ENCODE peak calls at places on chromosomes 1 and 21, in seven cellular contexts. X is cardiac muscle cell, O is body of pancreas, L is IMR-90, J is left ventricle myocardium inferior, A is neural progenitor cell, Z is neuronal stem cell. E is an unnamed sample.

GRCh38 chr21:42401164-42401563 is 2.5 kb upstream of the UBASH3A start:
- DNase-seq in X (no peak), O (no peak), L (no peak), J (no peak), A (no peak), Z (no peak), E (no peak)

GRCh38 chr1:180919183-180919700 is 6.5 kb downstream of the KIAA1614 start:
- DNase-seq in X (no peak), O (no peak), L (no peak), J (no peak), A (no peak), Z (no peak), E (no peak)

GRCh38 chr1:245715291-245715701 is 560.5 kb downstream of the KIF26B start:
- DNase-seq in X (no peak), O (no peak), L (peak; percentile 29), J (no peak), A (no peak), Z (no peak), E (no peak)

GRCh38 chr1:25990702-25991395 is 7.0 kb downstream of the PAFAH2 start:
- DNase-seq in X (no peak), O (no peak), L (no peak), J (no peak), A (no peak), Z (no peak), E (peak; percentile 20)

GRCh38 chr1:17212487-17213121 is 7.7 kb downstream of the PADI1 start:
- DNase-seq in X (peak; percentile 89), O (peak; percentile 20), L (peak; percentile 73), J (no peak), A (peak; percentile 43), Z (no peak), E (no peak)

GRCh38 chr1:156797212-156797871 is 19.3 kb downstream of the SH2D2A start:
- DNase-seq in X (peak; percentile 50), O (peak; percentile 34), L (peak; percentile 64), J (no peak), A (peak; percentile 70), Z (peak; percentile 43), E (no peak)

GRCh38 chr1:115670476-115671175 is 28.9 kb downstream of the VANGL1 start:
- DNase-seq in X (no peak), O (peak; percentile 43), L (peak; percentile 45), J (no peak), A (no peak), Z (no peak), E (no peak)

GRCh38 chr1:41525891-41526587 is 41.6 kb upstream of the EDN2 start:
- DNase-seq in X (no peak), O (no peak), L (no peak), J (no peak), A (no peak), Z (no peak), E (no peak)

GRCh38 chr21:42309753-42310213 is 5.4 kb downstream of the TFF3 start:
- DNase-seq in X (peak; percentile 74), O (peak; percentile 58), L (peak; percentile 5), J (peak; percentile 43), A (peak; percentile 79), Z (peak; percentile 80), E (peak; percentile 85)

GRCh38 chr1:198125995-198126758 is 30.6 kb upstream of the NEK7 start:
- DNase-seq in X (peak; percentile 4), O (no peak), L (peak; percentile 79), J (no peak), A (no peak), Z (no peak), E (no peak)

GRCh38 chr21:43270800-43271261 is 102.0 kb downstream of the CRYAA start:
- DNase-seq in X (no peak), O (no peak), L (no peak), J (peak; percentile 16), A (no peak), Z (no peak), E (no peak)

GRCh38 chr1:99705385-99705784 is 59.5 kb downstream of the PALMD start:
- DNase-seq in X (no peak), O (no peak), L (no peak), J (no peak), A (no peak), Z (no peak), E (no peak)

GRCh38 chr1:86389315-86389714 is 6.8 kb downstream of the ODF2L start:
- DNase-seq in X (no peak), O (no peak), L (no peak), J (no peak), A (no peak), Z (no peak), E (no peak)

GRCh38 chr1:36133484-36133883 is 8.5 kb upstream of the COL8A2 start:
- DNase-seq in X (no peak), O (peak; percentile 83), L (peak; percentile 94), J (peak; percentile 38), A (no peak), Z (no peak), E (peak; percentile 90)

GRCh38 chr1:40532844-40533424 is 1.5 kb downstream of the ZNF684 start:
- DNase-seq in X (peak; percentile 61), O (no peak), L (peak; percentile 55), J (no peak), A (peak; percentile 58), Z (peak; percentile 23), E (no peak)

GRCh38 chr1:182561432-182561831 is 27.6 kb downstream of the RNASEL start:
- DNase-seq in X (no peak), O (no peak), L (no peak), J (no peak), A (no peak), Z (no peak), E (no peak)

GRCh38 chr1:54493608-54494007 is 54.4 kb upstream of the ACOT11 start:
- DNase-seq in X (no peak), O (no peak), L (no peak), J (no peak), A (no peak), Z (no peak), E (no peak)

GRCh38 chr1:154599658-154600057 is 8.3 kb downstream of the ADAR start:
- DNase-seq in X (peak; percentile 20), O (no peak), L (peak; percentile 60), J (no peak), A (no peak), Z (no peak), E (no peak)

GRCh38 chr1:25900209-25900608 is 6.0 kb downstream of the STMN1 start:
- DNase-seq in X (no peak), O (no peak), L (no peak), J (no peak), A (peak; percentile 33), Z (no peak), E (no peak)

GRCh38 chr1:23370270-23370743 is 671 bp upstream of the ZNF436 start:
- DNase-seq in X (no peak), O (no peak), L (no peak), J (no peak), A (no peak), Z (no peak), E (no peak)

GRCh38 chr1:23369335-23370013 is at the start of gene ZNF436:
- DNase-seq in X (peak; percentile 96), O (peak; percentile 71), L (peak; percentile 83), J (peak; percentile 90), A (peak; percentile 67), Z (no peak), E (peak; percentile 62)

GRCh38 chr1:23370744-23371710 is 1.4 kb upstream of the ZNF436 start:
- DNase-seq in X (peak; percentile 73), O (no peak), L (no peak), J (no peak), A (peak; percentile 97), Z (peak; percentile 97), E (no peak)

GRCh38 chr1:23372481-23372880 is 2.8 kb upstream of the ZNF436 start:
- DNase-seq in X (no peak), O (no peak), L (no peak), J (no peak), A (no peak), Z (no peak), E (no peak)

DNA sequence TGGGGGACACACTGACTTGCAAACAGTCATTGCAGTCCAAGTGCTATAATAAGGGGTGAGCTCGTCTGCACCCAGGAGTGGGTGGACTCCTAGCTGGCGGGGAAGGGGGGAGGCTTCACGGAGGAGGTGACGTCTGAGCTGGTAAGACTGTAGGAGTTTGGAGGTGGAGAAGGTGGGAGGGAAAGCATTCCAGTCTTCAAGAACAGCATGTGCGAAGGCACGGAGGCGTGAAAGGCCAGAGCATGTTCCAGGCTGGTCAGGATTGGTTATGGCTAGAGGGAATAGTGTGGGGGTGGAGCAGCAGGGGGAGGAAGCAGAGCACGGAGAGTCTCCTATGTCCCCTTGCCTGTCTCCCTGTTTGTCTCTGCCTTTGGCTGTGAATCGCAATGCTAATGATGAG is 2.4 kb upstream of the ZNF436 start:
- DNase-seq in X (no peak), O (no peak), L (no peak), J (no peak), A (peak; percentile 36), Z (no peak), E (no peak)
- H3K4me1 ChIP-seq in X (peaks cover 34% of the 10 kb centered on the region), O (peaks cover 24% of the 10 kb centered on the region), L (peaks cover 18% of the 10 kb centered on the region), J (peaks cover 58% of the 10 kb centered on the region), A (peaks cover 41% of the 10 kb centered on the region), Z (peaks cover 31% of the 10 kb centered on the region), E (peaks cover 6% of the 10 kb centered on the region)

DNA sequence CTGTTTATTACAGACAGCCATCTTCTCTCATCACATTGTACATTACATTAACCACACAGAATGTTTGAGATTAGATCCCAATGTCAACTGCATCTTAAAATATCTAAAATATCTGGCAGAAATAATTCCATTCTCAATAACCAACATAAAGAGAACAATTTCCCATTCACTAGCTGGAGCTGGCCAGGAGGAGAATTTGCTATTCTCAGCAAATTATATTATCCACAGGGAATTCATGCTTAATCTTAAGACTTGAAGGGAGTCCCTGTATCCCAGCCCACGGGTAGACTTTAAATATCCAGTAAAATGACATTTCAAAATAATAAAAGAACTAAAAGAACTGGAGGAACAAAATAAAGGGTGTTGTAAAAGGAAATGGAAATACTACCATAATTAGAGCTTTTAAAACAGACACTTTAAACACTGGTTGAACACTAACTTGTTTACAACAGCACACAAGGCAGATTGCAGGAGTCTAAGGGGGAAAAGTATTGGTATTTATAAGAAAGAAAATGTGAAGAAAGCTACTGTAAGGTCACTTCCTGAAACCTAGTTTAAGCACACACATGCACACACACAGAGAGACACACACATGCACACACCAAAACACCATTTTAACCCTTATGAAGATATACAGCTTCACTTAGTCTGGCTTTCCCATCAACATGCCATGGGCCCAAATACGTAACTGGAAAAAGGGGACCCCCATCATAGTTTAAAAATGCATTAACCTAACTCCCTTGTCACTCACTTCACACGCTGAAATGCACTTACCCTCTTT is 107.1 kb downstream of the PTPN14 start:
- DNase-seq in X (no peak), O (no peak), L (no peak), J (no peak), A (no peak), Z (no peak), E (no peak)
- H3K4me1 ChIP-seq in X (peaks cover 14% of the 10 kb centered on the region), O (peaks cover 24% of the 10 kb centered on the region), L (peaks cover 18% of the 10 kb centered on the region), J (peaks cover 53% of the 10 kb centered on the region), A (peaks cover 34% of the 10 kb centered on the region), Z (peaks cover 20% of the 10 kb centered on the region), E (no peaks in the 10 kb centered on the region)

DNA sequence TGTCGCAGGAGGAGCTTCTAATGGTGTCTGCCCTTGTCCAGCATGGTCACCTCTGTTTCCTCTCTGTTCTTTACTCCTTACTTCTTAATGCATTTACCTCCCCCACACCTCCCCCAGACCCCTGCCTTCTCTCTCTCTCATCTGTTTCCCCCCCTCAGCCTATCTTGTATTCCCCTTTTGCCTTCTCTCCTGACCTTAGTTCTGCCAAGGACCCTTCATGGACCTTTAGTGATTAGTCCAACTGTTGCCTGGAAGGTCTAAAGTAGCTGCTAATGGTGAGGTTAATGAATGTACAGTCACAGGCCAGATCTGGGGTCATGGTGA is 42.3 kb upstream of the PPP2R5A start:
- DNase-seq in X (no peak), O (no peak), L (no peak), J (no peak), A (no peak), Z (no peak), E (no peak)
- H3K4me1 ChIP-seq in X (peaks cover 14% of the 10 kb centered on the region), O (peaks cover 29% of the 10 kb centered on the region), L (peaks cover 3% of the 10 kb centered on the region), J (peaks cover 60% of the 10 kb centered on the region), A (peaks cover 7% of the 10 kb centered on the region), Z (no peaks in the 10 kb centered on the region), E (no peaks in the 10 kb centered on the region)

GRCh38 chr1:214516434-214517326 is 34.7 kb downstream of the PTPN14 start:
- DNase-seq in X (no peak), O (no peak), L (no peak), J (no peak), A (no peak), Z (no peak), E (no peak)
- H3K4me1 ChIP-seq in X (no peaks in the 10 kb centered on the region), O (peaks cover 30% of the 10 kb centered on the region), L (peaks cover 23% of the 10 kb centered on the region), J (peaks cover 38% of the 10 kb centered on the region), A (peaks cover 47% of the 10 kb centered on the region), Z (peaks cover 7% of the 10 kb centered on the region), E (no peaks in the 10 kb centered on the region)